ENCODE peak calls at places on chromosome 18, in nine cellular contexts. F, W, I, V, Y, Z, X, C and B are unnamed samples.

GRCh38 chr18:11387880-11388279 is 221.5 kb upstream of the SLC35G4 start:
- DNase-seq in X (no peak), W (peak), I (peak), C (peak), V (peak), F (no peak), Z (peak), Y (peak), B (peak)

GRCh38 chr18:7133181-7133580 is 15.6 kb upstream of the LAMA1 start:
- DNase-seq in V (peak), C (no peak), Z (no peak), X (no peak), F (no peak), Y (no peak), W (no peak), I (peak), B (no peak)

GRCh38 chr18:55897101-55897500 is 309.1 kb upstream of the TCF4 start:
- DNase-seq in C (no peak), Z (no peak), W (no peak), V (no peak), F (no peak), X (no peak), I (no peak), Y (no peak), B (no peak)

GRCh38 chr18:77165489-77166415 is 33.2 kb upstream of the MBP start:
- DNase-seq in I (no peak), F (no peak), X (no peak), V (no peak), Y (no peak), C (peak), Z (no peak), W (no peak), B (no peak)

GRCh38 chr18:53028565-53028964 is 688.6 kb downstream of the DCC start:
- DNase-seq in F (no peak), Z (no peak), C (no peak), I (no peak), V (no peak), W (no peak), Y (no peak), X (no peak), B (no peak)

GRCh38 chr18:40346146-40346545 is 1608.9 kb upstream of the PIK3C3 start:
- DNase-seq in W (no peak), X (no peak), C (no peak), I (no peak), Y (no peak), Z (no peak), F (no peak), V (no peak), B (no peak)

GRCh38 chr18:73980289-73980979 is 167.2 kb downstream of the FBXO15 start:
- DNase-seq in C (no peak), Z (peak), Y (peak), F (no peak), I (peak), X (no peak), W (no peak), V (no peak), B (peak)

GRCh38 chr18:21167641-21168372 is 56.2 kb upstream of the ROCK1 start:
- DNase-seq in Z (no peak), Y (peak), C (no peak), X (no peak), I (peak), W (peak), V (no peak), F (no peak), B (peak)

GRCh38 chr18:45652303-45652702 is 37.0 kb downstream of the SLC14A2 start:
- DNase-seq in Z (no peak), X (no peak), W (no peak), Y (no peak), I (no peak), C (no peak), F (no peak), V (no peak), B (no peak)

GRCh38 chr18:48531979-48532378 is 6.9 kb upstream of the CTIF start:
- DNase-seq in X (no peak), C (no peak), V (no peak), F (no peak), W (no peak), Z (no peak), Y (no peak), I (no peak), B (no peak)

GRCh38 chr18:33583901-33584300 is 5.9 kb downstream of the ASXL3 start:
- DNase-seq in Y (no peak), Z (peak), I (no peak), F (no peak), V (no peak), C (no peak), X (no peak), W (no peak), B (no peak)

GRCh38 chr18:48638896-48639771 is 100.3 kb downstream of the CTIF start:
- DNase-seq in I (no peak), F (no peak), X (no peak), W (no peak), Y (no peak), V (no peak), C (no peak), Z (no peak), B (no peak)

GRCh38 chr18:70363861-70364260 is 75.0 kb downstream of the SOCS6 start:
- DNase-seq in I (peak), X (no peak), Y (no peak), C (no peak), Z (peak), W (no peak), V (no peak), F (no peak), B (no peak)

GRCh38 chr18:78612801-78613200 is 366.8 kb upstream of the SALL3 start:
- DNase-seq in Y (no peak), V (no peak), I (no peak), X (no peak), W (no peak), Z (no peak), C (no peak), F (no peak), B (no peak)

GRCh38 chr18:77671456-77672167 is 422.0 kb downstream of the GALR1 start:
- DNase-seq in Z (no peak), F (no peak), W (no peak), Y (no peak), I (no peak), X (no peak), V (no peak), C (no peak), B (peak)

GRCh38 chr18:58263733-58264469 is 219.9 kb downstream of the NEDD4L start:
- DNase-seq in X (no peak), I (no peak), F (no peak), W (no peak), Y (no peak), Z (no peak), C (no peak), V (no peak), B (no peak)

GRCh38 chr18:8609711-8610441 is 639 bp downstream of the RAB12 start:
- DNase-seq in I (no peak), C (no peak), X (no peak), Y (no peak), Z (peak), F (no peak), V (no peak), W (peak), B (peak)

GRCh38 chr18:13888317-13888716 is 27.0 kb downstream of the MC2R start:
- DNase-seq in C (no peak), V (no peak), Y (no peak), X (no peak), W (no peak), Z (no peak), F (no peak), I (no peak), B (no peak)

GRCh38 chr18:67433971-67434370 is 82.5 kb downstream of the DSEL start:
- DNase-seq in X (no peak), W (no peak), I (no peak), C (no peak), V (no peak), Y (no peak), F (no peak), Z (no peak), B (no peak)

GRCh38 chr18:26429535-26429934 is 118.8 kb downstream of the KCTD1 start:
- DNase-seq in C (no peak), Y (no peak), F (no peak), W (no peak), Z (peak), I (peak), V (peak), X (no peak), B (peak)

GRCh38 chr18:78742346-78742745 is 237.3 kb upstream of the SALL3 start:
- DNase-seq in X (no peak), Z (no peak), Y (no peak), F (no peak), I (no peak), V (no peak), C (no peak), W (no peak), B (no peak)

GRCh38 chr18:9898792-9899549 is 13.2 kb downstream of the TXNDC2 start:
- DNase-seq in V (no peak), Z (peak), W (no peak), C (no peak), X (no peak), F (no peak), Y (no peak), I (no peak), B (no peak)

GRCh38 chr18:77622009-77622692 is 372.5 kb downstream of the GALR1 start:
- DNase-seq in W (no peak), V (no peak), C (no peak), X (no peak), F (no peak), I (peak), Y (no peak), Z (no peak), B (no peak)

GRCh38 chr18:44997139-44997538 is 316.5 kb downstream of the SETBP1 start:
- DNase-seq in X (no peak), C (no peak), V (no peak), W (peak), Z (no peak), F (no peak), Y (no peak), I (no peak), B (no peak)

GRCh38 chr18:74116628-74117554 is 30.7 kb downstream of the FBXO15 start:
- DNase-seq in W (peak), V (no peak), Y (peak), I (no peak), Z (peak), F (no peak), X (no peak), C (no peak), B (no peak)

GRCh38 chr18:75201936-75202335 is 7.0 kb downstream of the PTGR3 start:
- DNase-seq in Z (no peak), I (no peak), C (no peak), W (peak), V (no peak), Y (no peak), F (no peak), X (no peak), B (no peak)

GRCh38 chr18:62672600-62672999 is 42.7 kb upstream of the PHLPP1 start:
- DNase-seq in V (no peak), C (no peak), X (no peak), Y (no peak), F (no peak), W (no peak), Z (no peak), I (no peak), B (no peak)

GRCh38 chr18:11955299-11956029 is 25.8 kb upstream of the IMPA2 start:
- DNase-seq in Y (no peak), I (peak), V (peak), W (peak), X (no peak), F (no peak), Z (no peak), C (no peak), B (no peak)